ENCODE peak calls at places on chromosomes 5 and 9, in eight cellular contexts. C, H, M, B, Z, T, W and F are unnamed samples.

GRCh38 chr5:90534922-90535321 is 5.5 kb upstream of the LYSMD3 start:
- DNase-seq in Z (no peak), W (no peak), M (no peak), B (no peak), T (no peak), H (no peak), C (no peak), F (no peak)

GRCh38 chr9:116320180-116320799 is 166.7 kb downstream of the PAPPA start:
- DNase-seq in W (no peak), Z (no peak), M (no peak), C (peak), B (peak), T (no peak), H (no peak), F (no peak)

GRCh38 chr9:93958875-93959682 is 3.9 kb upstream of the BARX1 start:
- DNase-seq in H (no peak), C (peak), M (no peak), B (no peak), Z (no peak), W (no peak), T (no peak), F (no peak)

GRCh38 chr5:33936004-33936380 is 194 bp upstream of the RXFP3 start:
- DNase-seq in H (peak), Z (no peak), W (peak), B (peak), C (peak), M (peak), T (no peak), F (no peak)

GRCh38 chr9:124307379-124308030 is 49.8 kb downstream of the NEK6 start:
- DNase-seq in T (no peak), Z (no peak), M (no peak), W (no peak), C (no peak), H (no peak), B (no peak), F (no peak)

GRCh38 chr9:4318741-4319140 is 18.9 kb upstream of the GLIS3 start:
- DNase-seq in M (no peak), Z (no peak), C (peak), W (no peak), H (no peak), T (no peak), B (no peak), F (no peak)

GRCh38 chr5:132775439-132776076 is 1.5 kb downstream of the SEPTIN8 start:
- DNase-seq in T (no peak), C (no peak), W (no peak), Z (no peak), B (peak), M (no peak), H (no peak), F (no peak)

GRCh38 chr5:36881807-36882206 is 5.2 kb downstream of the NIPBL start:
- DNase-seq in M (no peak), H (no peak), C (no peak), T (no peak), W (no peak), Z (no peak), B (no peak), F (no peak)

GRCh38 chr9:130962418-130963316 is 23.6 kb upstream of the FIBCD1 start:
- DNase-seq in Z (no peak), T (no peak), M (peak), C (peak), W (peak), H (peak), B (no peak), F (no peak)

GRCh38 chr5:39080597-39081204 is 6.5 kb upstream of the RICTOR start:
- DNase-seq in M (peak), H (peak), T (no peak), B (peak), Z (no peak), W (peak), C (peak), F (no peak)

GRCh38 chr9:136741885-136742568 is 713 bp downstream of the LCN10 start:
- DNase-seq in Z (no peak), T (no peak), B (no peak), M (no peak), C (no peak), W (no peak), H (no peak), F (no peak)

GRCh38 chr9:34993502-34994428 is 4.2 kb downstream of the DNAJB5 start:
- DNase-seq in C (no peak), T (no peak), H (peak), W (peak), M (peak), Z (no peak), B (peak), F (peak)

GRCh38 chr9:133162802-133163558 is 734 bp downstream of the GBGT1 start:
- DNase-seq in M (peak), W (no peak), C (no peak), Z (no peak), T (peak), H (no peak), B (no peak), F (peak)

GRCh38 chr5:5141011-5141599 is 975 bp downstream of the ADAMTS16 start:
- DNase-seq in C (no peak), H (no peak), T (no peak), M (no peak), W (no peak), B (no peak), Z (no peak), F (no peak)

GRCh38 chr9:131738838-131739191 is 1.1 kb downstream of the RAPGEF1 start:
- DNase-seq in M (no peak), T (peak), C (peak), B (no peak), W (no peak), Z (no peak), H (no peak), F (no peak)

GRCh38 chr5:34598177-34598794 is 57.8 kb upstream of the RAI14 start:
- DNase-seq in Z (no peak), T (no peak), H (no peak), C (peak), W (no peak), M (peak), B (peak), F (no peak)

GRCh38 chr5:57676228-57677098 is 193.9 kb upstream of the ACTBL2 start:
- DNase-seq in B (no peak), M (no peak), Z (no peak), C (no peak), H (no peak), T (no peak), W (no peak), F (no peak)

GRCh38 chr5:63603996-63604395 is 358.2 kb downstream of the HTR1A start:
- DNase-seq in M (no peak), W (no peak), H (no peak), C (no peak), Z (no peak), B (no peak), T (no peak), F (no peak)

GRCh38 chr5:52453176-52453575 is 334.5 kb upstream of the ITGA1 start:
- DNase-seq in Z (no peak), T (no peak), C (no peak), M (no peak), H (no peak), B (no peak), W (no peak), F (no peak)

GRCh38 chr5:5291357-5291756 is 131.1 kb upstream of the ICE1 start:
- DNase-seq in T (no peak), M (peak), Z (no peak), W (no peak), B (no peak), C (no peak), H (no peak), F (no peak)

GRCh38 chr9:445033-445432 is 230.4 kb downstream of the DOCK8 start:
- DNase-seq in H (peak), B (peak), M (no peak), W (no peak), T (no peak), Z (no peak), C (peak), F (no peak)

GRCh38 chr5:170283296-170283695 is 14.3 kb downstream of the LCP2 start:
- DNase-seq in T (no peak), W (no peak), Z (no peak), C (no peak), M (no peak), H (no peak), B (no peak), F (no peak)

GRCh38 chr5:147487031-147487750 is 22.7 kb downstream of the DPYSL3 start:
- DNase-seq in W (no peak), Z (no peak), H (no peak), B (no peak), C (no peak), T (no peak), M (no peak), F (no peak)

GRCh38 chr9:22913026-22913425 is 466.4 kb downstream of the DMRTA1 start:
- DNase-seq in B (no peak), H (no peak), C (no peak), W (no peak), T (no peak), Z (no peak), M (no peak), F (no peak)

GRCh38 chr5:23013395-23013994 is 160.4 kb upstream of the CDH12 start:
- DNase-seq in B (no peak), T (no peak), H (no peak), Z (no peak), M (no peak), W (no peak), C (no peak), F (no peak)

GRCh38 chr9:73199886-73200285 is 48.2 kb downstream of the ANXA1 start:
- DNase-seq in H (no peak), Z (no peak), T (no peak), B (peak), C (peak), W (no peak), M (no peak), F (no peak)

GRCh38 chr5:1003296-1003937 is 5.2 kb upstream of the NKD2 start:
- DNase-seq in W (peak), C (no peak), M (peak), B (no peak), T (peak), H (peak), Z (no peak), F (peak)

GRCh38 chr5:38463634-38464521 is 92.6 kb downstream of the LIFR start:
- DNase-seq in Z (no peak), M (no peak), T (no peak), B (no peak), C (peak), W (no peak), H (no peak), F (no peak)

GRCh38 chr5:180515294-180515693 is 21.1 kb downstream of the CNOT6 start:
- DNase-seq in H (no peak), Z (no peak), B (no peak), C (no peak), W (no peak), M (no peak), T (no peak), F (no peak)

GRCh38 chr9:131019387-131020239 is 10.6 kb downstream of the LAMC3 start:
- DNase-seq in Z (no peak), M (no peak), T (no peak), B (no peak), C (peak), W (no peak), H (peak), F (peak)

GRCh38 chr9:71819115-71819739 is 50.9 kb upstream of the CEMIP2 start:
- DNase-seq in B (peak), C (peak), W (no peak), Z (no peak), T (no peak), M (peak), H (no peak), F (no peak)

GRCh38 chr5:10216107-10216506 is 33.6 kb downstream of the ATPSCKMT start:
- DNase-seq in M (no peak), B (no peak), T (no peak), C (no peak), W (no peak), Z (no peak), H (no peak), F (no peak)

GRCh38 chr5:110088676-110089436 is 399.1 kb downstream of the MAN2A1 start:
- DNase-seq in C (no peak), M (no peak), B (no peak), Z (no peak), T (no peak), W (no peak), H (no peak), F (no peak)

GRCh38 chr5:100777680-100778281 is 125.3 kb downstream of the ST8SIA4 start:
- DNase-seq in M (peak), H (peak), W (no peak), C (peak), Z (no peak), B (no peak), T (no peak), F (no peak)

GRCh38 chr5:100780376-100780870 is 122.7 kb downstream of the ST8SIA4 start:
- DNase-seq in H (no peak), W (no peak), T (no peak), B (no peak), C (no peak), M (no peak), Z (no peak), F (no peak)

GRCh38 chr5:100776244-100776643 is 126.8 kb downstream of the ST8SIA4 start:
- DNase-seq in W (no peak), M (no peak), B (no peak), C (no peak), H (no peak), Z (no peak), T (no peak), F (no peak)

DNA sequence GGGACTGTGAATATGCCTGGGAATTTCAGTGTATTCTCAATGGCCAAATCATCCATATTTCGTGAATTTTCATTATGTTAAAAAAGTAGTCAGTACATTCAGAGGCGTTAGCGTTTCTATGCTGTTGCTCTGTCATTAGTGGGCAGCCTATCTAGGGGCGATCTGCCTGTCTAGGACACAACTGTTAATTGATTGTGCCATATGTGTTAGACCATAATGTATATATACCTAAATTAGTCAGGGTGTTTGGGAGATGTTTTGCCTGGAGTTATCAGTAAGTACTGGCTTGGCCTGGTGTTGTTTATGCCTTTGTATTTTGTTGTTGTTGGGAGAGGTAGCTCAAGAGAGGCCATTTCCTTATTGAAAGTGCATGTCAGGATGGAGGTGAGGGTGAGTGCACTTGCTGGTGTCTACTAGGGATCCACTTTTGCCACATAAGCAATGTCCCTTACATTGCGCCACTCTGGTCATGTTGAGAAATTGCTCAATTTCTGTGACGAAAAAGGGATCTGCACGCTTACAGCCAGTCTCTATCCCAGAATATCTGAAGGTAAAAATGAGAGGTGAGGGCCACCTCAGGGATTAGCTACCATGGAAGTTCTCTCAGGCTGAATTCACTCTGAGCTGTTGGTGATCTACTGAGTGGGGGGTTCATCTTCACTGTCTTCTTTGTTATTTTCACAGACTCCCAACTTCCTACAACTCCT is 123.3 kb downstream of the ST8SIA4 start:
- DNase-seq in H (peak), M (peak), B (no peak), C (no peak), W (peak), Z (no peak), T (no peak), F (no peak)
- H3K27ac ChIP-seq in H (no peak), M (peak), B (no peak), C (no peak), W (no peak), Z (no peak), T (peak), F (peak)

GRCh38 chr5:75338408-75338807 is 1.4 kb downstream of the HMGCR start:
- DNase-seq in M (no peak), C (no peak), B (no peak), T (no peak), H (no peak), Z (no peak), W (no peak), F (no peak)
- H3K27ac ChIP-seq in M (no peak), C (peak), B (peak), T (no peak), H (no peak), Z (no peak), W (no peak), F (no peak)

DNA sequence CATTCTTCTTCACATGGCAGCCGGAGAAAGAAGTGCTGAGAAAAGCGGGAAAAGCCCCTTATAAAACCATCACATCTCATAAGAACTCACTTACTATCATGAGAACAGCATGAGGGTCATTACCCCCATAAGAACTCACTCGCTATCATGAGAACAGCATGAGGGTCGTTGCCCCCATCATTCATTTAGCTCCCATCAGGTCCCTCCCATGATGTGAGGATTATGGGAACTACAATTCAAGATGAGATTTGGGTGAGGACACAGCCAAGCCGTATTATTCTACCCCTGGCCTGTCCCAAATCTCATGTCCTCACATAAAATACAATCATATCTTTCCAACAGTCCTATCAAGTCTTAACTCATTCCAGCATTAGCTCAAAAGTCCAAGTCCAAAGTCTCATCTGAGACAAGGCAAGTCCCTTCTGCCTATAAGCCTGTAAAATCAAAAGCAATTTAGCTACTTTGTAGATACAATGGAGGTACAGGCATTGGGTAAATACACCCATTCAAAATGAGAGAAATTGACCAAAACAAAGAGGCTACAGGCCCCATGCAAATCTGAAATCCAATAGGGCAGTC is 79.1 kb downstream of the MROH2B start:
- DNase-seq in B (no peak), H (no peak), Z (no peak), M (no peak), C (no peak), T (no peak), W (no peak), F (no peak)
- H3K27ac ChIP-seq in B (peak), H (peak), Z (no peak), M (peak), C (no peak), T (peak), W (peak), F (peak)

GRCh38 chr9:95981741-95982390 is 106.4 kb downstream of the ERCC6L2 start:
- DNase-seq in Z (no peak), H (no peak), W (no peak), B (no peak), M (no peak), T (no peak), C (peak), F (no peak)
- H3K27ac ChIP-seq in Z (no peak), H (no peak), W (no peak), B (no peak), M (no peak), T (no peak), C (peak), F (no peak)